ENCODE peak calls at places on chromosome 13, in four cellular contexts. F is CD8-positive, alpha-beta T cell; I is H1; U is mucosa of descending colon. D is an unnamed sample.

GRCh38 chr13:49292742-49293498 is 45.2 kb downstream of the CDADC1 start:
- DNase-seq in F (no peak), I (no peak), U (no peak), D (no peak)

GRCh38 chr13:37446503-37446902 is 152.1 kb downstream of the POSTN start:
- DNase-seq in F (no peak), I (no peak), U (no peak), D (no peak)

GRCh38 chr13:46127336-46128023 is 22.6 kb upstream of the CPB2 start:
- DNase-seq in F (no peak), I (no peak), U (no peak), D (no peak)

GRCh38 chr13:32426981-32427851 is 714 bp downstream of the N4BP2L1 start:
- DNase-seq in F (peak; percentile 41), I (peak; percentile 82), U (peak; percentile 72), D (peak; percentile 40)

GRCh38 chr13:26946675-26947342 is 186.2 kb upstream of the GPR12 start:
- DNase-seq in F (no peak), I (no peak), U (no peak), D (no peak)

GRCh38 chr13:30045916-30046704 is 195.7 kb upstream of the UBL3 start:
- DNase-seq in F (no peak), I (peak; percentile 7), U (no peak), D (no peak)

GRCh38 chr13:33016414-33017409 is at the start of gene KL:
- DNase-seq in F (no peak), I (peak; percentile 72), U (peak; percentile 58), D (no peak)

GRCh38 chr13:45695198-45695730 is 6.9 kb upstream of the CBY2 start:
- DNase-seq in F (no peak), I (no peak), U (no peak), D (no peak)

GRCh38 chr13:101757446-101758039 is 305.1 kb downstream of the ITGBL1 start:
- DNase-seq in F (no peak), I (no peak), U (no peak), D (no peak)

GRCh38 chr13:49046002-49046401 is 70.3 kb downstream of the FNDC3A start:
- DNase-seq in F (no peak), I (no peak), U (no peak), D (no peak)

GRCh38 chr13:98825659-98826058 is 73.2 kb upstream of the SLC15A1 start:
- DNase-seq in F (no peak), I (no peak), U (no peak), D (no peak)

GRCh38 chr13:101397742-101398141 is 18.6 kb downstream of the NALCN start:
- DNase-seq in F (no peak), I (no peak), U (no peak), D (no peak)

GRCh38 chr13:21800847-21801616 is 130.2 kb downstream of the FGF9 start:
- DNase-seq in F (no peak), I (no peak), U (no peak), D (no peak)

GRCh38 chr13:46137627-46138026 is 32.8 kb upstream of the CPB2 start:
- DNase-seq in F (no peak), I (no peak), U (no peak), D (no peak)

GRCh38 chr13:102779426-102780159 is 6.0 kb upstream of the TEX30 start:
- DNase-seq in F (no peak), I (no peak), U (no peak), D (no peak)

GRCh38 chr13:85347251-85347650 is 452.0 kb downstream of the SLITRK6 start:
- DNase-seq in F (no peak), I (no peak), U (no peak), D (no peak)

GRCh38 chr13:111031531-111031961 is 83.6 kb upstream of the ARHGEF7 start:
- DNase-seq in F (no peak), I (peak; percentile 30), U (no peak), D (no peak)

GRCh38 chr13:111914241-111915103 is 152.5 kb upstream of the SOX1 start:
- DNase-seq in F (no peak), I (peak; percentile 23), U (no peak), D (no peak)

GRCh38 chr13:29436291-29436690 is 159.2 kb downstream of the SLC7A1 start:
- DNase-seq in F (no peak), I (no peak), U (no peak), D (no peak)

GRCh38 chr13:51396352-51396751 is 56.5 kb downstream of the INTS6 start:
- DNase-seq in F (no peak), I (no peak), U (no peak), D (no peak)

GRCh38 chr13:95627590-95627989 is 16.9 kb downstream of the DZIP1 start:
- DNase-seq in F (no peak), I (no peak), U (no peak), D (no peak)

GRCh38 chr13:98451676-98452105 is 125.2 kb downstream of the STK24 start:
- DNase-seq in F (no peak), I (no peak), U (no peak), D (no peak)

GRCh38 chr13:111900390-111901180 is 166.4 kb upstream of the SOX1 start:
- DNase-seq in F (no peak), I (peak; percentile 43), U (no peak), D (no peak)

GRCh38 chr13:50127017-50127725 is 111.9 kb downstream of the KCNRG start:
- DNase-seq in F (no peak), I (peak; percentile 71), U (peak; percentile 79), D (peak; percentile 30)

DNA sequence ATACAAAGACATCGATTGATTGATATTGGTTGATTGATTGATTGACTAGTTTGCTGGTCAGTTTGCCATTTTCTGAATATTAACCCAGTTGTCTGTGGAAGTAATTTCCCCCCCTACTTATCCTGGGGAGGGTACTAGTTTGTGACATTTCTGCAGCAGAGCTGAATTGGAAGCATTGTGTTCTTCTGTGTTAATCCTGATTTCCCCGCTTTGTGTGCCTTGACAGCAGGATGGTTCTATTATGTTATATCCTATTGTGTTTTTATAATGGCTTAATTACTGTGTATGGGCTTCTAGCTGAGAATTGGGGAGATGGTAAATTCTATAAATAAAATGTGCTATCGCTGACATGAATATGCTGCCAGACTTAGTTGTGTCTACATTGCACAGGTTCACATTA is 499.7 kb downstream of the COG6 start:
- DNase-seq in F (no peak), I (no peak), U (no peak), D (no peak)
- H3K4me1 ChIP-seq in F (peaks cover 10% of the 10 kb centered on the region), I (no peaks in the 10 kb centered on the region), U (no peaks in the 10 kb centered on the region), D (no peaks in the 10 kb centered on the region)

DNA sequence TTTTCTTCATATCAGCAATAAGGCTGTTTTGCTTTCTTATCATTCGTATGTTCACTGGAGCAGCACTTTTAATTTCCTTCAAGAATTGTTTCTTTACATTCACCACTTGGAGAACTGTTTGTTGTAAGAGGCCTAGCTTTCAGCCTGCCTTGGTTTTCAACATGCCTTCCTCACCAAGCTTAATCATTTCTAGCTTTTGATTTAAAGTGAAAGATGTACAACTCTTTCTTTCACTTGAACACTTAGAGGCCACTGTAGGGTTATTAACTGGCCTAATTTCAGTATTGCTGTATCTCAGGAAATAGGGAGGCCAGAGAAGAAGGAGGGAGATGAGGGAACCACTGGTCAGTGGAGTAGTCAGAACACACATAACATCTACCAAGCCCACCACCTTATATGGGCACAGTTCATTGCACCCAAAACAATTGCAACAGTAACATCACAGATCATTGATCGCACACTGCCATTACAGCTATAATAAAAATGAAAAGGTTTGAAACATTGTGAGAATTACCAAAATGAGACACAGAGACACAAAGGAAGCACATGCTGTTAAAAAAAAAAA is 181.4 kb upstream of the TUBA3C start:
- DNase-seq in F (no peak), I (no peak), U (no peak), D (no peak)
- H3K9me3 ChIP-seq in F (no peaks in the 10 kb centered on the region), I (peaks cover 32% of the 10 kb centered on the region), U (peaks cover 31% of the 10 kb centered on the region), D (no peaks in the 10 kb centered on the region)

GRCh38 chr13:44574466-44574855 is 1.7 kb downstream of the TSC22D1 start:
- DNase-seq in F (no peak), I (no peak), U (no peak), D (no peak)
- H3K4me1 ChIP-seq in F (peaks cover 45% of the 10 kb centered on the region), I (peaks cover 20% of the 10 kb centered on the region), U (peaks cover 29% of the 10 kb centered on the region), D (peaks cover 18% of the 10 kb centered on the region)

GRCh38 chr13:66974889-66975288 is 255.2 kb downstream of the PCDH9 start:
- DNase-seq in F (no peak), I (no peak), U (no peak), D (no peak)
- H3K9me3 ChIP-seq in F (no peaks in the 10 kb centered on the region), I (no peaks in the 10 kb centered on the region), U (no peaks in the 10 kb centered on the region), D (no peaks in the 10 kb centered on the region)

DNA sequence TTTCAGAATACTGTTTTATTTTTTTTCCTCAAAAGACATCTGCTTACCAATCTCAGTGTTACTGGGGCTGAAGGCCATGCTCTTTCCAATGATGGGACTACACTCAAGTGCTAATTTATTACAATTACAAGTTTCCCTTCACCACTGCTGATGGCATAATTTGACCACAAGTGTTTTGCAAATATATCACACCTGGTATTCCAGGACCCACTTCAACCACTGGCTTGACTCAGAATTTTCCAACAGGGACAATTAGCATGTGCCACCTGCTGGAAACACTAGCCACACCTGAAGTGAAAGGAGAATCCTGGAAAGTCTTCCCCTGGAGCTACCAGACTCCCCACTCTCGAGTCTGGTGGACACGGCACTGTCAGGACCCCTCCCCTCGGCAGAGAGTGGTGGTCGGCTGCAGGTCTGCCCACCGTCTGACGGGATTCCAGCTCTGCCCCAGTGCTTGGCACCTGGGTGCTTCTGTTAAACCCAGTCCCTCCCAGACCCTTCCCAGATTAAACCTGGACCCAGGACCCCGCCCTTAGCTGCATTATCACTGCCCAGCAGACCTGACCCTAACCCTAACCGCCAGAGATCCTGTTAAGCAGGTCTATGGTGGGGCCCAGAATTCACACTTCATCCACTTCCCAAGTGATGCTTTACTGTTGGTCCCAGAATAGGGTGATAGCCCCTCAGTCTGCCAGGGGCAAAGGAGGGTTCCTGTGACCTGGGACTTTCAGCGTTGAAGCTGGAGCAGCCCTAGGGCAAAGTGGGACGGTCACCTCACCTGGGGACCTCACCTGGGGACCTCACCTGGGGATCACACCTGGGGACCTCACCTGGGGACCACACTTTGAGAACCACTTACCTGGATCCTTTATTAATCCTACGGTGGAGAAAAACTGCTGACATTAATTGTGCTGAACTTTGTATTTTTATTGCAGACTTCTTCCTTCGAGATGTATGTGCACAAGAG is 17.6 kb upstream of the RASA3 start:
- DNase-seq in F (no peak), I (no peak), U (peak; percentile 45), D (no peak)
- H3K4me1 ChIP-seq in F (peaks cover 91% of the 10 kb centered on the region), I (no peaks in the 10 kb centered on the region), U (peaks cover 19% of the 10 kb centered on the region), D (peaks cover 73% of the 10 kb centered on the region)

DNA sequence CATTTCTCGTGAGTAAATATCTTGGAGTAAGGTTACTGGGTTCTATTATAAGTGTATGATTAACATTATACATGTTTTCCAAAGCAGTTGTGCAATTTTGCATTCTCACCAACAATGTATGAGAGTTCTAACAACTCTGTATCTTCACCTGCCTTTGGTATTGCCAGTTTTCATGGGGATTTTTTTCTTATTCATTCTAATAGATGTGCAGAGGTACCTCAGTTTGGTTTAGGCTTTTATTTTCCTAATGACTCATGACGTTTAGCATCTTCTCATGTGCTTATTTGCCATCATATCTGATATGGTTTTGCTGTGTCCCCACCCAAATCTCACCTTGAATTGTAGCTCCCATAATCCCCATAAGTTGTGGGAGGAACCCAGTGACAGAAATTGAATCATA is 7.7 kb upstream of the NUDT15 start:
- DNase-seq in F (no peak), I (no peak), U (no peak), D (no peak)
- H3K9me3 ChIP-seq in F (no peaks in the 10 kb centered on the region), I (peaks cover 22% of the 10 kb centered on the region), U (peaks cover 14% of the 10 kb centered on the region), D (no peaks in the 10 kb centered on the region)

GRCh38 chr13:106530907-106531520 is 4.4 kb downstream of the EFNB2 start:
- DNase-seq in F (no peak), I (no peak), U (no peak), D (no peak)
- H3K4me1 ChIP-seq in F (peaks cover 15% of the 10 kb centered on the region), I (peaks cover 32% of the 10 kb centered on the region), U (peaks cover 40% of the 10 kb centered on the region), D (peaks cover 23% of the 10 kb centered on the region)

GRCh38 chr13:90545070-90545840 is 802.2 kb upstream of the MIR17HG start:
- DNase-seq in F (no peak), I (no peak), U (no peak), D (no peak)
- H3K9me3 ChIP-seq in F (no peaks in the 10 kb centered on the region), I (peaks cover 19% of the 10 kb centered on the region), U (peaks cover 18% of the 10 kb centered on the region), D (no peaks in the 10 kb centered on the region)

GRCh38 chr13:40961826-40962225 is 57.3 kb downstream of the ELF1 start:
- DNase-seq in F (no peak), I (no peak), U (no peak), D (no peak)
- H3K4me1 ChIP-seq in F (peaks cover 65% of the 10 kb centered on the region), I (no peaks in the 10 kb centered on the region), U (peaks cover 23% of the 10 kb centered on the region), D (peaks cover 45% of the 10 kb centered on the region)